ENCODE peak calls at places on chromosomes 2 and 18, in four cellular contexts. N, W, P and S are unnamed samples.

GRCh38 chr2:82539222-82539621 is 1919.9 kb downstream of the SUCLG1 start:
- DNase-seq in N (no peak), P (no peak), W (no peak), S (no peak)

GRCh38 chr2:241629762-241630435 is 7.1 kb downstream of the THAP4 start:
- DNase-seq in P (peak; percentile 85), N (no peak), W (no peak), S (no peak)

GRCh38 chr2:30410217-30410616 is 36.8 kb upstream of the LCLAT1 start:
- DNase-seq in P (peak; percentile 73), W (no peak), N (peak; percentile 11), S (no peak)

GRCh38 chr2:132668986-132669853 is 785 bp downstream of the LYPD1 start:
- DNase-seq in P (peak; percentile 24), N (no peak), W (no peak), S (no peak)

GRCh38 chr2:200383380-200384110 is 77.1 kb downstream of the SPATS2L start:
- DNase-seq in N (no peak), W (no peak), P (peak; percentile 91), S (no peak)

GRCh38 chr2:200026838-200027237 is 71.5 kb downstream of the MAIP1 start:
- DNase-seq in W (no peak), N (no peak), P (peak; percentile 10), S (no peak)

GRCh38 chr2:81901017-81901416 is 1596.5 kb upstream of the LRRTM1 start:
- DNase-seq in P (no peak), W (no peak), N (no peak), S (no peak)

GRCh38 chr2:29522951-29523669 is 398.3 kb downstream of the ALK start:
- DNase-seq in W (no peak), P (peak; percentile 88), N (no peak), S (no peak)

GRCh38 chr2:191109888-191110287 is 40.9 kb downstream of the STAT4 start:
- DNase-seq in N (peak; percentile 56), W (no peak), P (no peak), S (no peak)

GRCh38 chr18:45325791-45326190 is 289.5 kb upstream of the SLC14A2 start:
- DNase-seq in N (no peak), P (no peak), W (no peak), S (no peak)

GRCh38 chr2:36889782-36890181 is 76.6 kb downstream of the STRN start:
- DNase-seq in N (peak; percentile 23), P (peak; percentile 97), W (no peak), S (no peak)

GRCh38 chr2:180579388-180579787 is 401.0 kb upstream of the UBE2E3 start:
- DNase-seq in P (no peak), N (no peak), W (no peak), S (no peak)

GRCh38 chr2:204228169-204228940 is 291.8 kb downstream of the ICOS start:
- DNase-seq in W (no peak), N (no peak), P (no peak), S (no peak)